ENCODE peak calls at places on chromosomes 5 and 9, in five cellular contexts. Q, S, H, N and W are unnamed samples.

GRCh38 chr5:127564002-127564769 is 46.7 kb downstream of the PRRC1 start:
- DNase-seq in N (no peak), H (peak), S (peak), Q (peak), W (peak)

GRCh38 chr9:14256588-14256987 is 57.4 kb downstream of the NFIB start:
- DNase-seq in S (no peak), Q (no peak), H (no peak), N (no peak), W (no peak)

GRCh38 chr9:113042884-113043657 is 13.5 kb downstream of the ZFP37 start:
- DNase-seq in H (no peak), N (no peak), Q (peak), S (no peak), W (no peak)

GRCh38 chr5:170572453-170572852 is 68.6 kb downstream of the KCNIP1 start:
- DNase-seq in Q (no peak), S (peak), H (peak), N (no peak), W (no peak)

GRCh38 chr5:77972545-77973252 is 196.6 kb upstream of the TBCA start:
- DNase-seq in N (no peak), Q (peak), H (peak), S (no peak), W (no peak)

GRCh38 chr5:151619812-151620462 is 28.8 kb upstream of the FAT2 start:
- DNase-seq in S (no peak), Q (no peak), N (no peak), H (no peak), W (no peak)

GRCh38 chr5:53508125-53508524 is 27.7 kb downstream of the FST start:
- DNase-seq in H (no peak), S (no peak), N (no peak), Q (no peak), W (no peak)

GRCh38 chr9:124216474-124217176 is 41.1 kb upstream of the NEK6 start:
- DNase-seq in N (no peak), S (no peak), H (peak), Q (no peak), W (no peak)

GRCh38 chr9:83526901-83527300 is 11.3 kb downstream of the FRMD3 start:
- DNase-seq in Q (no peak), N (no peak), H (no peak), S (no peak), W (no peak)

GRCh38 chr5:126884269-126884819 is 107.4 kb downstream of the LMNB1 start:
- DNase-seq in S (peak), Q (peak), H (no peak), N (peak), W (peak)